ENCODE peak calls at places on chromosomes 12 and 14, in five cellular contexts. V is aorta, B is K562, K is psoas muscle, A is IMR-90. U is an unnamed sample.

GRCh38 chr12:34397591-34398365 is 375.5 kb downstream of the ALG10 start:
- DNase-seq in V (peak; percentile 39), B (peak; percentile 1), K (peak; percentile 20), A (no peak), U (peak; percentile 2)

GRCh38 chr12:101713059-101713682 is 15.7 kb downstream of the CHPT1 start:
- DNase-seq in V (peak; percentile 64), B (no peak), K (no peak), A (no peak), U (peak; percentile 41)

GRCh38 chr14:72929316-72930080 is 3.2 kb downstream of the DCAF4 start:
- DNase-seq in V (no peak), B (no peak), K (no peak), A (no peak), U (no peak)

GRCh38 chr14:85142982-85143381 is 387.0 kb upstream of the FLRT2 start:
- DNase-seq in V (no peak), B (no peak), K (no peak), A (no peak), U (no peak)

GRCh38 chr14:91374287-91374880 is 43.2 kb downstream of the CCDC88C start:
- DNase-seq in V (no peak), B (no peak), K (no peak), A (no peak), U (peak; percentile 10)

GRCh38 chr14:76375484-76375883 is 453 bp upstream of the ESRRB start:
- DNase-seq in V (no peak), B (no peak), K (no peak), A (no peak), U (no peak)

GRCh38 chr14:61607570-61608244 is 87.6 kb upstream of the HIF1A start:
- DNase-seq in V (no peak), B (no peak), K (no peak), A (no peak), U (no peak)

GRCh38 chr12:8781326-8781725 is 41.1 kb upstream of the A2ML1 start:
- DNase-seq in V (no peak), B (no peak), K (no peak), A (no peak), U (no peak)

GRCh38 chr14:41609704-41610183 is 3.1 kb downstream of the LRFN5 start:
- DNase-seq in V (peak; percentile 62), B (no peak), K (peak; percentile 64), A (peak; percentile 58), U (peak; percentile 33)

GRCh38 chr12:82651489-82651888 is 35.2 kb upstream of the TMTC2 start:
- DNase-seq in V (no peak), B (no peak), K (no peak), A (no peak), U (no peak)

GRCh38 chr12:118680361-118680963 is 300.9 kb upstream of the SRRM4 start:
- DNase-seq in V (no peak), B (no peak), K (no peak), A (no peak), U (peak; percentile 56)

GRCh38 chr12:62519043-62519442 is 52.4 kb downstream of the MON2 start:
- DNase-seq in V (no peak), B (no peak), K (no peak), A (no peak), U (peak; percentile 12)

GRCh38 chr12:55060470-55060869 is 40.7 kb downstream of the NEUROD4 start:
- DNase-seq in V (no peak), B (peak; percentile 12), K (no peak), A (no peak), U (no peak)

GRCh38 chr12:33834672-33835071 is 187.6 kb upstream of the ALG10 start:
- DNase-seq in V (no peak), B (no peak), K (no peak), A (no peak), U (no peak)

GRCh38 chr14:92780444-92780843 is 13.7 kb upstream of the GOLGA5 start:
- DNase-seq in V (no peak), B (no peak), K (no peak), A (peak; percentile 59), U (no peak)

GRCh38 chr12:42686514-42687172 is 97.1 kb upstream of the PRICKLE1 start:
- DNase-seq in V (no peak), B (no peak), K (no peak), A (peak; percentile 52), U (no peak)

GRCh38 chr12:131901431-131902331 is 7.3 kb downstream of the ULK1 start:
- DNase-seq in V (peak; percentile 44), B (no peak), K (peak; percentile 86), A (no peak), U (peak; percentile 77)
- H3K4me1 ChIP-seq in V (no peaks in the 10 kb centered on the region), B (no peaks in the 10 kb centered on the region), K (peaks cover 88% of the 10 kb centered on the region), A (peaks cover 3% of the 10 kb centered on the region), U (peaks cover 30% of the 10 kb centered on the region)

GRCh38 chr14:87993485-87993809 is 465 bp upstream of the GALC start:
- DNase-seq in V (no peak), B (no peak), K (no peak), A (no peak), U (no peak)

GRCh38 chr14:87990687-87991086 is 2.3 kb downstream of the GALC start:
- DNase-seq in V (no peak), B (no peak), K (no peak), A (no peak), U (no peak)

GRCh38 chr14:87994974-87995373 is 2.0 kb upstream of the GALC start:
- DNase-seq in V (no peak), B (no peak), K (no peak), A (no peak), U (no peak)

GRCh38 chr14:87992349-87992719 is 648 bp downstream of the GALC start:
- DNase-seq in V (peak; percentile 40), B (no peak), K (peak; percentile 51), A (peak; percentile 11), U (no peak)

GRCh38 chr14:87992720-87993484 is at the start of gene GALC:
- DNase-seq in V (peak; percentile 98), B (peak; percentile 78), K (peak; percentile 97), A (peak; percentile 89), U (peak; percentile 98)
- H3K4me1 ChIP-seq in V (no peaks in the 10 kb centered on the region), B (peaks cover 31% of the 10 kb centered on the region), K (no peaks in the 10 kb centered on the region), A (peaks cover 8% of the 10 kb centered on the region), U (no peaks in the 10 kb centered on the region)

DNA sequence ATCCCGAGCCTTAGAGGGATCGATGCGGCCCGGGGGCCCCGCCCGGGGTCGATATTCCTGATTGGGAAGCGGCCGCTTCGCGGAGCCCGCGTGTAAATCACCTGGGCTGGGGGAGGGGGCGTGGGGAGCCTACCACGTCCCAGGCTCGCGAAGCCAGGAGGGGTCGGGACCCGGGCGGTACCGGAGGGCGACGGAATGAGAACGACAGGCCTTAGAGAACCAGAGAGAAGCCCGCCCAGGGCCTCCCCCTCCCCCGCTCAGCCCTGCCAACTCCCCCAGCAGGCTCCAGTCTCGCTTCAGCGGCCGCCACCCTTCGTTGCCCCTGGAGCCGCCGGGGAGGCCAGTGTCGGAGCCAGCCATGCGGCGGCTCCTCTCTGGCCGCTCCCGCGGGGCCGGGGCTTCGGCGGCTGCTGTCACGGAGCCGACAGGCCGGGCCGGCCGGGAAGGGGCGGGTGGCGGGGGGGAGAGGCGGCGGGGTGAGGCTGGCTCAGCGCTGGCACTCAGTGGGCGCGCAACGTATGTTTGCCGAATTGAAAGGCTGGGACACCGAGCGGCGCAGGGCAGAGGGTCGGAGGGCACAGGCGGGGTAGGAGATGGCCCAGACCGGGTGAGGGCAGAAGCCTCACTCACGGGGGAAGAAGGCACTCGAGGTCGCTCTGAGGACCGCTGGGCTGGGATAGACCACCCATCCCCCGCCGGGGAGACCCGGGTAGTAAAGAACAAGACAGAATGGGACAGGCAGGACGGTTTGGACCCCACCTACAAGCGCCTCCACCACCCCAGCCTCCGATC is 1.4 kb upstream of the DNAJC22 start:
- DNase-seq in V (no peak), B (no peak), K (no peak), A (no peak), U (no peak)
- H3K4me1 ChIP-seq in V (no peaks in the 10 kb centered on the region), B (peaks cover 23% of the 10 kb centered on the region), K (peaks cover 40% of the 10 kb centered on the region), A (peaks cover 20% of the 10 kb centered on the region), U (peaks cover 30% of the 10 kb centered on the region)

GRCh38 chr12:53478865-53479264 is 20.4 kb downstream of the MAP3K12 start:
- DNase-seq in V (no peak), B (no peak), K (no peak), A (no peak), U (no peak)

GRCh38 chr12:53481108-53481442 is 18.2 kb downstream of the MAP3K12 start:
- DNase-seq in V (no peak), B (no peak), K (no peak), A (no peak), U (no peak)

GRCh38 chr12:53476769-53477209 is 22.5 kb downstream of the MAP3K12 start:
- DNase-seq in V (no peak), B (peak; percentile 43), K (no peak), A (no peak), U (no peak)

GRCh38 chr12:53480425-53481107 is 18.7 kb downstream of the MAP3K12 start:
- DNase-seq in V (no peak), B (no peak), K (no peak), A (no peak), U (no peak)

GRCh38 chr12:53479314-53479713 is 19.9 kb downstream of the MAP3K12 start:
- DNase-seq in V (no peak), B (no peak), K (no peak), A (no peak), U (no peak)
- H3K4me1 ChIP-seq in V (no peaks in the 10 kb centered on the region), B (no peaks in the 10 kb centered on the region), K (peaks cover 33% of the 10 kb centered on the region), A (peaks cover 19% of the 10 kb centered on the region), U (no peaks in the 10 kb centered on the region)

GRCh38 chr14:74586681-74587362 is 25.2 kb downstream of the LTBP2 start:
- DNase-seq in V (no peak), B (no peak), K (peak; percentile 31), A (no peak), U (peak; percentile 44)
- H3K4me1 ChIP-seq in V (peaks cover 7% of the 10 kb centered on the region), B (no peaks in the 10 kb centered on the region), K (peaks cover 9% of the 10 kb centered on the region), A (peaks cover 30% of the 10 kb centered on the region), U (peaks cover 19% of the 10 kb centered on the region)

GRCh38 chr12:14403711-14404164 is 38.3 kb downstream of the ATF7IP start:
- DNase-seq in V (no peak), B (peak; percentile 14), K (no peak), A (peak; percentile 82), U (no peak)
- H3K4me1 ChIP-seq in V (no peaks in the 10 kb centered on the region), B (peaks cover 3% of the 10 kb centered on the region), K (peaks cover 14% of the 10 kb centered on the region), A (peaks cover 4% of the 10 kb centered on the region), U (peaks cover 12% of the 10 kb centered on the region)

DNA sequence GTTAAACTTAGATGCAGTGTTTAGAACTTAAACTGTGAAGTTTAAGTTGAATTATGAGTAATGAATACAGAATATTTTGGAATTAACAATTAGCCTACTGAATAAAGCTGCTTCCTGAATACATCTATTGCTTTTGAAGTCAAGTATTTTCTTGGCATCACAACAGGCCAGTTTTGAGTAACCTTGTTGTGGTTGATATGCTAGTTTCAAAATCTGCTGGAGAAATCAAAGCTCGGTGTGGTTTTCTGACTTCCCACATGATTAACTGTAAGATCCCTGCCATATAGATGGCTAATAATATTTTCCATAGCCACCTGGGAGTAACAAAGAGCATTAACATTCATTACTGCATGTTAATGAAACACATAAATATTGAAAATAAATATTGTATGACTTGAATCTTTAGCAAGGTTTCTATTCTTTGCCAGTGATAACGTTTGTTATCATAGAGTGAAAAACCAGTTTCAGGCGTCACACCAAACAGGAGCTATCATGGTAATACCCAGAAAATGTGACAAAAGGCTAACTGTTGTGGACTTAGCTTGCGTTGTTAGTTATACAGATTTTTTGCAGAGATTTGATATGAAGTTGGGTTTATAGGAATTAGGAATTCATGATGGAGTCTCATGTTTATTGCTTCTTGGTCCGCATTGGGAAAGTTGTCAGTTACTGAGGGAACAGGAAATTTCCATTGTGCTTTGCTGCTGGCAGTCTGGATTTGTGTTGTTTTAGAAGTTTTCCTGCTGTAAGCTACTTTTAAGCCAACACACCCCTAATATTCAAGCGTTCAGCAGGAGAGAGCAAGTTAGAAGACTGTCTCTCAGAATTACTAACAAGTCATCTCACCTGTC is 32.1 kb downstream of the PPFIBP1 start:
- DNase-seq in V (no peak), B (no peak), K (no peak), A (no peak), U (no peak)
- H3K4me1 ChIP-seq in V (peaks cover 5% of the 10 kb centered on the region), B (no peaks in the 10 kb centered on the region), K (peaks cover 62% of the 10 kb centered on the region), A (peaks cover 22% of the 10 kb centered on the region), U (peaks cover 72% of the 10 kb centered on the region)